ENCODE peak calls at places on chromosomes 5 and 9, in seven cellular contexts. One of them, this sample, is unnamed. For H4K20me1, the result is how much of the 10 kb centered on the place peaks cover.

GRCh38 chr9:93826209-93826608 is 128.9 kb downstream of the BARX1 start:
- DNase-seq in HCT116: no peak
- DNase-seq in MM.1S: no peak
- DNase-seq in GM23248: no peak
- DNase-seq in GM23338: peak
- DNase-seq in PC-3: no peak
- DNase-seq in hepatocyte: peak
- DNase-seq in this sample: no peak

GRCh38 chr5:33299621-33300208 is 141.1 kb upstream of the TARS1 start:
- DNase-seq in GM23248: peak
- DNase-seq in hepatocyte: peak
- DNase-seq in HCT116: peak
- DNase-seq in MM.1S: peak
- DNase-seq in GM23338: peak
- DNase-seq in PC-3: peak
- DNase-seq in this sample: peak

GRCh38 chr5:60470881-60471280 is 229.1 kb downstream of the DEPDC1B start:
- DNase-seq in PC-3: no peak
- DNase-seq in HCT116: no peak
- DNase-seq in hepatocyte: no peak
- DNase-seq in GM23248: no peak
- DNase-seq in GM23338: no peak
- DNase-seq in MM.1S: no peak
- DNase-seq in this sample: no peak

GRCh38 chr5:1745190-1745805 is 54.3 kb downstream of the MRPL36 start:
- DNase-seq in PC-3: no peak
- DNase-seq in MM.1S: no peak
- DNase-seq in HCT116: no peak
- DNase-seq in GM23338: no peak
- DNase-seq in GM23248: no peak
- DNase-seq in hepatocyte: no peak
- DNase-seq in this sample: no peak

GRCh38 chr9:131714821-131715220 is 25.1 kb downstream of the RAPGEF1 start:
- DNase-seq in PC-3: no peak
- DNase-seq in hepatocyte: no peak
- DNase-seq in HCT116: no peak
- DNase-seq in GM23338: no peak
- DNase-seq in GM23248: no peak
- DNase-seq in MM.1S: no peak
- DNase-seq in this sample: no peak

GRCh38 chr5:125587631-125588030 is 835.6 kb upstream of the GRAMD2B start:
- DNase-seq in GM23248: no peak
- DNase-seq in GM23338: no peak
- DNase-seq in MM.1S: no peak
- DNase-seq in PC-3: no peak
- DNase-seq in HCT116: no peak
- DNase-seq in hepatocyte: no peak
- DNase-seq in this sample: no peak

GRCh38 chr9:113808391-113809191 is 67.5 kb upstream of the ZNF618 start:
- DNase-seq in GM23248: peak
- DNase-seq in hepatocyte: peak
- DNase-seq in HCT116: peak
- DNase-seq in MM.1S: no peak
- DNase-seq in GM23338: no peak
- DNase-seq in PC-3: peak
- DNase-seq in this sample: no peak

GRCh38 chr5:154603978-154604679 is 126.1 kb upstream of the HAND1 start:
- DNase-seq in hepatocyte: peak
- DNase-seq in PC-3: peak
- DNase-seq in MM.1S: no peak
- DNase-seq in HCT116: no peak
- DNase-seq in GM23248: peak
- DNase-seq in GM23338: peak
- DNase-seq in this sample: peak

GRCh38 chr5:59069438-59070079 is 486.7 kb downstream of the RAB3C start:
- DNase-seq in GM23248: peak
- DNase-seq in hepatocyte: peak
- DNase-seq in GM23338: no peak
- DNase-seq in PC-3: peak
- DNase-seq in HCT116: no peak
- DNase-seq in MM.1S: no peak
- DNase-seq in this sample: no peak

GRCh38 chr5:9573796-9574195 is 27.9 kb upstream of the SEMA5A start:
- DNase-seq in GM23248: no peak
- DNase-seq in HCT116: no peak
- DNase-seq in hepatocyte: no peak
- DNase-seq in PC-3: no peak
- DNase-seq in GM23338: peak
- DNase-seq in MM.1S: no peak
- DNase-seq in this sample: no peak

GRCh38 chr9:100602302-100602930 is 24.5 kb downstream of the CAVIN4 start:
- DNase-seq in PC-3: peak
- DNase-seq in hepatocyte: peak
- DNase-seq in GM23338: peak
- DNase-seq in HCT116: peak
- DNase-seq in MM.1S: peak
- DNase-seq in GM23248: peak
- DNase-seq in this sample: peak

GRCh38 chr9:107755267-107755666 is 265.7 kb upstream of the KLF4 start:
- DNase-seq in GM23248: peak
- DNase-seq in hepatocyte: peak
- DNase-seq in PC-3: peak
- DNase-seq in HCT116: peak
- DNase-seq in GM23338: no peak
- DNase-seq in MM.1S: no peak
- DNase-seq in this sample: no peak

GRCh38 chr5:168209987-168210386 is 81.5 kb upstream of the WWC1 start:
- DNase-seq in GM23338: no peak
- DNase-seq in hepatocyte: no peak
- DNase-seq in PC-3: no peak
- DNase-seq in HCT116: no peak
- DNase-seq in GM23248: peak
- DNase-seq in MM.1S: no peak
- DNase-seq in this sample: no peak

GRCh38 chr9:26656003-26656940 is 236.3 kb downstream of the CAAP1 start:
- DNase-seq in GM23248: peak
- DNase-seq in hepatocyte: peak
- DNase-seq in PC-3: peak
- DNase-seq in HCT116: peak
- DNase-seq in GM23338: peak
- DNase-seq in MM.1S: no peak
- DNase-seq in this sample: peak

GRCh38 chr5:12743582-12743981 is 839.3 kb upstream of the CTNND2 start:
- DNase-seq in MM.1S: no peak
- DNase-seq in hepatocyte: no peak
- DNase-seq in PC-3: no peak
- DNase-seq in GM23338: no peak
- DNase-seq in GM23248: no peak
- DNase-seq in HCT116: no peak
- DNase-seq in this sample: no peak

GRCh38 chr9:29966247-29966646 is 2393.0 kb upstream of the C9orf72 start:
- DNase-seq in GM23248: no peak
- DNase-seq in MM.1S: no peak
- DNase-seq in hepatocyte: peak
- DNase-seq in GM23338: no peak
- DNase-seq in HCT116: no peak
- DNase-seq in PC-3: peak
- DNase-seq in this sample: no peak

GRCh38 chr9:69034071-69034470 is 1.5 kb upstream of the FXN start:
- DNase-seq in GM23338: no peak
- DNase-seq in PC-3: no peak
- DNase-seq in GM23248: no peak
- DNase-seq in hepatocyte: no peak
- DNase-seq in MM.1S: no peak
- DNase-seq in HCT116: no peak
- DNase-seq in this sample: no peak

GRCh38 chr5:115297043-115297442 is 589 bp upstream of the CCDC112 start:
- DNase-seq in hepatocyte: no peak
- DNase-seq in PC-3: peak
- DNase-seq in MM.1S: no peak
- DNase-seq in GM23248: peak
- DNase-seq in GM23338: no peak
- DNase-seq in HCT116: no peak
- DNase-seq in this sample: peak

GRCh38 chr9:89498845-89499480 is 1.1 kb upstream of the SEMA4D start:
- DNase-seq in MM.1S: peak
- DNase-seq in PC-3: no peak
- DNase-seq in hepatocyte: no peak
- DNase-seq in HCT116: no peak
- DNase-seq in GM23248: no peak
- DNase-seq in GM23338: no peak
- DNase-seq in this sample: no peak

GRCh38 chr5:169637085-169637855 is at the start of gene DOCK2:
- DNase-seq in MM.1S: peak
- DNase-seq in GM23248: peak
- DNase-seq in HCT116: no peak
- DNase-seq in hepatocyte: no peak
- DNase-seq in PC-3: no peak
- DNase-seq in GM23338: peak
- DNase-seq in this sample: peak

GRCh38 chr5:72847989-72848473 is 31.6 kb downstream of the TNPO1 start:
- DNase-seq in GM23338: peak
- DNase-seq in PC-3: peak
- DNase-seq in MM.1S: peak
- DNase-seq in hepatocyte: peak
- DNase-seq in HCT116: peak
- DNase-seq in GM23248: peak
- DNase-seq in this sample: peak

GRCh38 chr5:72846483-72846882 is 30.0 kb downstream of the TNPO1 start:
- DNase-seq in PC-3: no peak
- DNase-seq in hepatocyte: no peak
- DNase-seq in GM23338: no peak
- DNase-seq in GM23248: no peak
- DNase-seq in MM.1S: no peak
- DNase-seq in HCT116: no peak
- DNase-seq in this sample: no peak

GRCh38 chr5:72844218-72844603 is 27.8 kb downstream of the TNPO1 start:
- DNase-seq in MM.1S: no peak
- DNase-seq in GM23338: no peak
- DNase-seq in PC-3: no peak
- DNase-seq in hepatocyte: no peak
- DNase-seq in GM23248: no peak
- DNase-seq in HCT116: no peak
- DNase-seq in this sample: no peak

GRCh38 chr5:72847439-72847838 is 31.0 kb downstream of the TNPO1 start:
- DNase-seq in hepatocyte: no peak
- DNase-seq in GM23338: no peak
- DNase-seq in HCT116: no peak
- DNase-seq in MM.1S: no peak
- DNase-seq in GM23248: no peak
- DNase-seq in PC-3: no peak
- DNase-seq in this sample: no peak

DNA sequence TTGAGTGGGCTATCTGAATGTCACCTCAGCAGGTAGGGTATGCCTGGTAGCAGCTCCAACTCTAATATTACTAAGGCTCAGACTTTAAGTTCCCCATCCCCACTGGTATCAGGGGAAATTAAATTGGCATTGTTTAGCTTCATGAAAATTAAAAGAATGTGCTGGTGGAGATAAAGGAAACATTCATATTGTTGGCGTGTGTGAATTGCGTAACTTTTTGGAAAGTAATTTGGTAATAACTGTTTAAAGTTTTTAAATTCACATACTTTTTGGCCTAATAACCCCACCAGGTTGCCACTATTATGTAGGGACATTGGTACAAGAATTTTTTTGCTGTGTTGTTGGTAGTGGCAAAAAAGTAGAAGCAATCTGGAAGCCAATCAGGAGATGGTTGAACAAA is 29.4 kb downstream of the TNPO1 start:
- DNase-seq in GM23248: peak
- DNase-seq in HCT116: no peak
- DNase-seq in GM23338: no peak
- DNase-seq in PC-3: no peak
- DNase-seq in hepatocyte: no peak
- DNase-seq in MM.1S: no peak
- DNase-seq in this sample: no peak
- TF ChIP-seq EZH2phosphoT487 in GM23248: no peak
- TF ChIP-seq EZH2phosphoT487 in HCT116: no peak
- TF ChIP-seq EZH2phosphoT487 in GM23338: no peak
- TF ChIP-seq EZH2phosphoT487 in PC-3: no peak
- TF ChIP-seq EZH2phosphoT487 in hepatocyte: no peak
- TF ChIP-seq EZH2phosphoT487 in MM.1S: no peak
- TF ChIP-seq EZH2phosphoT487 in this sample: no peak

GRCh38 chr5:173915310-173916005 is 27.3 kb downstream of the CPEB4 start:
- DNase-seq in hepatocyte: no peak
- DNase-seq in PC-3: no peak
- DNase-seq in GM23248: no peak
- DNase-seq in GM23338: no peak
- DNase-seq in HCT116: no peak
- DNase-seq in MM.1S: peak
- DNase-seq in this sample: no peak
- H4K20me1 ChIP-seq in hepatocyte: under half
- H4K20me1 ChIP-seq in PC-3: under half
- H4K20me1 ChIP-seq in GM23248: under half
- H4K20me1 ChIP-seq in GM23338: under half
- H4K20me1 ChIP-seq in HCT116: under half
- H4K20me1 ChIP-seq in MM.1S: under half
- H4K20me1 ChIP-seq in this sample: under half

GRCh38 chr5:78649816-78650561 is 1.4 kb upstream of the LHFPL2 start:
- DNase-seq in PC-3: no peak
- DNase-seq in hepatocyte: no peak
- DNase-seq in MM.1S: no peak
- DNase-seq in GM23248: peak
- DNase-seq in HCT116: no peak
- DNase-seq in GM23338: peak
- DNase-seq in this sample: peak

GRCh38 chr5:78649220-78649700 is 688 bp upstream of the LHFPL2 start:
- DNase-seq in PC-3: peak
- DNase-seq in GM23248: peak
- DNase-seq in hepatocyte: peak
- DNase-seq in HCT116: no peak
- DNase-seq in GM23338: peak
- DNase-seq in MM.1S: no peak
- DNase-seq in this sample: peak

GRCh38 chr5:78651468-78651867 is 2.9 kb upstream of the LHFPL2 start:
- DNase-seq in HCT116: no peak
- DNase-seq in MM.1S: no peak
- DNase-seq in hepatocyte: no peak
- DNase-seq in PC-3: no peak
- DNase-seq in GM23248: no peak
- DNase-seq in GM23338: no peak
- DNase-seq in this sample: no peak

GRCh38 chr5:78648359-78649219 is at the start of gene LHFPL2:
- DNase-seq in HCT116: no peak
- DNase-seq in PC-3: peak
- DNase-seq in GM23248: peak
- DNase-seq in hepatocyte: peak
- DNase-seq in MM.1S: peak
- DNase-seq in GM23338: peak
- DNase-seq in this sample: peak

GRCh38 chr5:78650562-78650930 is 2.0 kb upstream of the LHFPL2 start:
- DNase-seq in hepatocyte: no peak
- DNase-seq in MM.1S: no peak
- DNase-seq in GM23338: no peak
- DNase-seq in PC-3: no peak
- DNase-seq in GM23248: no peak
- DNase-seq in HCT116: no peak
- DNase-seq in this sample: no peak
- TF ChIP-seq EZH2 in hepatocyte: no peak
- TF ChIP-seq EZH2 in MM.1S: no peak
- TF ChIP-seq EZH2 in GM23338: no peak
- TF ChIP-seq EZH2 in PC-3: no peak
- TF ChIP-seq EZH2 in GM23248: no peak
- TF ChIP-seq EZH2 in HCT116: no peak
- TF ChIP-seq EZH2 in this sample: no peak

GRCh38 chr5:74424162-74424868 is 216.2 kb downstream of the ENC1 start:
- DNase-seq in MM.1S: no peak
- DNase-seq in HCT116: no peak
- DNase-seq in GM23248: peak
- DNase-seq in hepatocyte: no peak
- DNase-seq in GM23338: no peak
- DNase-seq in PC-3: peak
- DNase-seq in this sample: no peak
- TF ChIP-seq EZH2phosphoT487 in MM.1S: no peak
- TF ChIP-seq EZH2phosphoT487 in HCT116: no peak
- TF ChIP-seq EZH2phosphoT487 in GM23248: no peak
- TF ChIP-seq EZH2phosphoT487 in hepatocyte: no peak
- TF ChIP-seq EZH2phosphoT487 in GM23338: no peak
- TF ChIP-seq EZH2phosphoT487 in PC-3: no peak
- TF ChIP-seq EZH2phosphoT487 in this sample: no peak